ENCODE peak calls at places on chromosome 15, in nine cellular contexts. M, F, Q, R, D, X, J, Z and S are unnamed samples.

GRCh38 chr15:29925227-29926082 is 103.2 kb upstream of the TJP1 start:
- DNase-seq in M (peak; percentile 67), F (peak; percentile 97), Q (peak; percentile 85), R (peak; percentile 68), D (peak; percentile 87), X (no peak), J (no peak), Z (peak; percentile 67), S (no peak)

GRCh38 chr15:72285402-72285801 is 13.0 kb upstream of the PARP6 start:
- DNase-seq in M (no peak), F (peak; percentile 84), Q (no peak), R (no peak), D (no peak), X (no peak), J (no peak), Z (no peak), S (no peak)

GRCh38 chr15:66703540-66703941 is 1.5 kb downstream of the SMAD6 start:
- DNase-seq in M (peak; percentile 59), F (no peak), Q (peak; percentile 76), R (peak; percentile 45), D (peak; percentile 40), X (no peak), J (no peak), Z (no peak), S (no peak)

GRCh38 chr15:98083203-98083910 is 122.9 kb downstream of the ARRDC4 start:
- DNase-seq in M (no peak), F (peak; percentile 56), Q (no peak), R (no peak), D (no peak), X (no peak), J (no peak), Z (no peak), S (no peak)

GRCh38 chr15:33045066-33045810 is 149.3 kb downstream of the FMN1 start:
- DNase-seq in M (no peak), F (no peak), Q (peak; percentile 36), R (no peak), D (no peak), X (no peak), J (no peak), Z (no peak), S (no peak)

GRCh38 chr15:71357357-71357756 is 242.1 kb downstream of the THSD4 start:
- DNase-seq in M (no peak), F (no peak), Q (no peak), R (no peak), D (no peak), X (no peak), J (no peak), Z (peak; percentile 52), S (no peak)

GRCh38 chr15:38229700-38230099 is 22.9 kb upstream of the SPRED1 start:
- DNase-seq in M (no peak), F (no peak), Q (no peak), R (no peak), D (no peak), X (no peak), J (no peak), Z (no peak), S (no peak)

GRCh38 chr15:83243634-83244033 is 36.0 kb upstream of the HDGFL3 start:
- DNase-seq in M (no peak), F (no peak), Q (no peak), R (no peak), D (no peak), X (no peak), J (no peak), Z (no peak), S (no peak)

GRCh38 chr15:70023064-70023768 is 74.5 kb downstream of the TLE3 start:
- DNase-seq in M (no peak), F (peak; percentile 35), Q (no peak), R (peak; percentile 92), D (no peak), X (peak; percentile 61), J (no peak), Z (peak; percentile 28), S (peak; percentile 24)

GRCh38 chr15:100116416-100117190 is 225.2 kb downstream of the ADAMTS17 start:
- DNase-seq in M (no peak), F (no peak), Q (peak; percentile 88), R (no peak), D (peak; percentile 69), X (no peak), J (no peak), Z (no peak), S (no peak)

GRCh38 chr15:98745650-98746374 is 97.5 kb downstream of the IGF1R start:
- DNase-seq in M (no peak), F (no peak), Q (no peak), R (peak; percentile 70), D (no peak), X (no peak), J (no peak), Z (no peak), S (no peak)

GRCh38 chr15:47824185-47824584 is 106.9 kb downstream of the SEMA6D start:
- DNase-seq in M (no peak), F (no peak), Q (no peak), R (no peak), D (no peak), X (no peak), J (no peak), Z (no peak), S (no peak)

GRCh38 chr15:93476491-93477176 is 387.6 kb upstream of the RGMA start:
- DNase-seq in M (no peak), F (no peak), Q (no peak), R (no peak), D (no peak), X (no peak), J (peak; percentile 60), Z (no peak), S (no peak)

GRCh38 chr15:68271854-68272471 is 5.6 kb upstream of the FEM1B start:
- DNase-seq in M (peak; percentile 42), F (peak; percentile 62), Q (no peak), R (peak; percentile 91), D (no peak), X (no peak), J (no peak), Z (peak; percentile 71), S (no peak)

GRCh38 chr15:66254364-66255292 is 1.1 kb upstream of the MEGF11 start:
- DNase-seq in M (no peak), F (peak; percentile 80), Q (no peak), R (no peak), D (no peak), X (no peak), J (no peak), Z (no peak), S (no peak)

GRCh38 chr15:70376031-70376928 is 278.6 kb upstream of the TLE3 start:
- DNase-seq in M (no peak), F (peak; percentile 67), Q (no peak), R (no peak), D (no peak), X (no peak), J (peak; percentile 78), Z (no peak), S (no peak)

GRCh38 chr15:98771444-98772059 is 123.2 kb downstream of the IGF1R start:
- DNase-seq in M (no peak), F (no peak), Q (no peak), R (no peak), D (no peak), X (no peak), J (no peak), Z (no peak), S (no peak)

GRCh38 chr15:81877533-81878227 is 168.1 kb downstream of the MEX3B start:
- DNase-seq in M (no peak), F (no peak), Q (no peak), R (no peak), D (no peak), X (no peak), J (no peak), Z (no peak), S (no peak)

GRCh38 chr15:58307313-58307961 is 124.4 kb upstream of the LIPC start:
- DNase-seq in M (no peak), F (no peak), Q (no peak), R (peak; percentile 88), D (no peak), X (no peak), J (no peak), Z (no peak), S (no peak)

GRCh38 chr15:78072080-78072892 is 5.2 kb downstream of the TBC1D2B start:
- DNase-seq in M (no peak), F (no peak), Q (no peak), R (no peak), D (peak; percentile 69), X (no peak), J (no peak), Z (peak; percentile 53), S (no peak)
- H3K4me1 ChIP-seq in M (no peaks in the 10 kb centered on the region), F (no peaks in the 10 kb centered on the region), Q (peaks cover 47% of the 10 kb centered on the region), R (peaks cover 61% of the 10 kb centered on the region), D (peaks cover 43% of the 10 kb centered on the region), X (peaks cover 57% of the 10 kb centered on the region), J (peaks cover 94% of the 10 kb centered on the region), Z (peaks cover 12% of the 10 kb centered on the region), S (peaks cover 76% of the 10 kb centered on the region)

GRCh38 chr15:50884583-50884982 is 23.9 kb upstream of the AP4E1 start:
- DNase-seq in M (no peak), F (no peak), Q (no peak), R (peak; percentile 50), D (peak; percentile 41), X (no peak), J (no peak), Z (no peak), S (no peak)
- H3K4me1 ChIP-seq in M (no peaks in the 10 kb centered on the region), F (no peaks in the 10 kb centered on the region), Q (no peaks in the 10 kb centered on the region), R (peaks cover 14% of the 10 kb centered on the region), D (peaks cover 8% of the 10 kb centered on the region), X (no peaks in the 10 kb centered on the region), J (peaks cover 19% of the 10 kb centered on the region), Z (no peaks in the 10 kb centered on the region), S (peaks cover 5% of the 10 kb centered on the region)

GRCh38 chr15:90561344-90562244 is 31.9 kb downstream of the CRTC3 start:
- DNase-seq in M (no peak), F (no peak), Q (no peak), R (no peak), D (no peak), X (no peak), J (no peak), Z (peak; percentile 45), S (no peak)

GRCh38 chr15:90563460-90563859 is 33.7 kb downstream of the CRTC3 start:
- DNase-seq in M (no peak), F (no peak), Q (no peak), R (no peak), D (no peak), X (no peak), J (no peak), Z (no peak), S (no peak)

GRCh38 chr15:90565866-90566265 is 36.1 kb downstream of the CRTC3 start:
- DNase-seq in M (no peak), F (no peak), Q (no peak), R (no peak), D (no peak), X (no peak), J (no peak), Z (no peak), S (no peak)

GRCh38 chr15:90562669-90563068 is 32.9 kb downstream of the CRTC3 start:
- DNase-seq in M (no peak), F (no peak), Q (no peak), R (no peak), D (no peak), X (no peak), J (no peak), Z (no peak), S (no peak)

GRCh38 chr15:90564109-90564508 is 34.4 kb downstream of the CRTC3 start:
- DNase-seq in M (no peak), F (no peak), Q (no peak), R (no peak), D (no peak), X (no peak), J (no peak), Z (no peak), S (no peak)
- H3K4me1 ChIP-seq in M (peaks cover 3% of the 10 kb centered on the region), F (peaks cover 12% of the 10 kb centered on the region), Q (peaks cover 45% of the 10 kb centered on the region), R (peaks cover 14% of the 10 kb centered on the region), D (peaks cover 49% of the 10 kb centered on the region), X (peaks cover 37% of the 10 kb centered on the region), J (peaks cover 66% of the 10 kb centered on the region), Z (no peaks in the 10 kb centered on the region), S (peaks cover 95% of the 10 kb centered on the region)

GRCh38 chr15:84840741-84841429 is 23.7 kb downstream of the ALPK3 start:
- DNase-seq in M (peak; percentile 88), F (no peak), Q (peak; percentile 77), R (peak; percentile 57), D (peak; percentile 49), X (no peak), J (no peak), Z (peak; percentile 67), S (no peak)
- H3K4me1 ChIP-seq in M (no peaks in the 10 kb centered on the region), F (no peaks in the 10 kb centered on the region), Q (peaks cover 42% of the 10 kb centered on the region), R (no peaks in the 10 kb centered on the region), D (peaks cover 7% of the 10 kb centered on the region), X (no peaks in the 10 kb centered on the region), J (peaks cover 48% of the 10 kb centered on the region), Z (peaks cover 4% of the 10 kb centered on the region), S (no peaks in the 10 kb centered on the region)